ENCODE peak calls at places on chromosomes 1 and 21, in five cellular contexts. C, P, Q, E and S are unnamed samples.

GRCh38 chr1:243731301-243731891 is 118.6 kb downstream of the AKT3 start:
- DNase-seq in P (peak; percentile 26), E (peak; percentile 59), C (no peak), Q (peak; percentile 96), S (no peak)

GRCh38 chr21:28614816-28615215 is 377.9 kb downstream of the LTN1 start:
- DNase-seq in P (no peak), E (no peak), Q (no peak), C (no peak), S (peak; percentile 17)

GRCh38 chr1:168297019-168297418 is 16.3 kb downstream of the TBX19 start:
- DNase-seq in C (peak; percentile 53), E (no peak), P (no peak), Q (no peak), S (no peak)

GRCh38 chr1:27664291-27664690 is 7.7 kb downstream of the IFI6 start:
- DNase-seq in E (no peak), P (no peak), C (no peak), Q (no peak), S (no peak)

GRCh38 chr1:234309598-234310459 is 63.4 kb upstream of the COA6 start:
- DNase-seq in C (peak; percentile 46), P (peak; percentile 83), Q (peak; percentile 52), E (peak; percentile 17), S (peak; percentile 59)

GRCh38 chr1:61095127-61095812 is 12.9 kb downstream of the NFIA start:
- DNase-seq in Q (no peak), C (no peak), E (no peak), P (no peak), S (no peak)

GRCh38 chr1:51575406-51576084 is 41.3 kb upstream of the OSBPL9 start:
- DNase-seq in P (no peak), E (no peak), C (no peak), Q (peak; percentile 52), S (peak; percentile 65)

GRCh38 chr1:35243681-35244080 is 24.8 kb upstream of the ZMYM4 start:
- DNase-seq in C (no peak), E (no peak), P (peak; percentile 69), Q (peak; percentile 2), S (no peak)

GRCh38 chr1:201191723-201192477 is 1.3 kb downstream of the IGFN1 start:
- DNase-seq in E (peak; percentile 74), P (no peak), Q (peak; percentile 92), C (no peak), S (peak; percentile 81)

GRCh38 chr1:230392141-230392909 is 33.8 kb downstream of the PGBD5 start:
- DNase-seq in Q (no peak), P (no peak), E (no peak), C (no peak), S (no peak)

GRCh38 chr1:70353641-70354331 is 736 bp downstream of the ANKRD13C start:
- DNase-seq in E (no peak), P (peak; percentile 38), C (peak; percentile 29), Q (peak; percentile 76), S (peak; percentile 80)

GRCh38 chr1:32318127-32318869 is 17.7 kb downstream of the MARCKSL1 start:
- DNase-seq in P (no peak), E (no peak), C (no peak), Q (no peak), S (no peak)

GRCh38 chr1:167052389-167052788 is 37.8 kb downstream of the GPA33 start:
- DNase-seq in Q (peak; percentile 11), P (peak; percentile 30), C (no peak), E (no peak), S (no peak)

GRCh38 chr1:107993920-107994319 is 28.9 kb upstream of the VAV3 start:
- DNase-seq in Q (no peak), E (no peak), P (peak; percentile 55), C (no peak), S (no peak)

GRCh38 chr1:159913451-159914192 is 11.7 kb downstream of the TAGLN2 start:
- DNase-seq in P (no peak), C (peak; percentile 46), E (no peak), Q (no peak), S (no peak)

GRCh38 chr1:19635646-19636045 is 8.5 kb upstream of the NBL1 start:
- DNase-seq in P (no peak), C (no peak), E (no peak), Q (no peak), S (peak; percentile 57)

GRCh38 chr1:31783846-31784245 is 19.7 kb upstream of the ADGRB2 start:
- DNase-seq in E (no peak), P (no peak), C (no peak), Q (no peak), S (no peak)

GRCh38 chr1:205983925-205984725 is 19.1 kb downstream of the RAB7B start:
- DNase-seq in P (peak; percentile 84), Q (peak; percentile 66), E (no peak), C (no peak), S (peak; percentile 70)

GRCh38 chr1:17527036-17527914 is 12.2 kb upstream of the ARHGEF10L start:
- DNase-seq in P (peak; percentile 47), E (no peak), C (no peak), Q (peak; percentile 76), S (peak; percentile 74)

GRCh38 chr1:76291186-76291585 is 216.6 kb downstream of the ST6GALNAC3 start:
- DNase-seq in Q (no peak), P (no peak), C (no peak), E (no peak), S (no peak)

GRCh38 chr1:44616991-44617702 is 57.1 kb downstream of the TMEM53 start:
- DNase-seq in P (peak; percentile 36), C (no peak), E (no peak), Q (peak; percentile 52), S (no peak)

GRCh38 chr1:67853704-67854103 is 20.4 kb upstream of the GNG12 start:
- DNase-seq in C (peak; percentile 89), P (peak; percentile 80), E (peak; percentile 74), Q (peak; percentile 87), S (peak; percentile 85)

GRCh38 chr1:3740038-3740437 is 12.2 kb upstream of the CCDC27 start:
- DNase-seq in C (no peak), P (no peak), E (no peak), Q (no peak), S (no peak)

GRCh38 chr1:239806900-239807299 is 284.8 kb upstream of the FMN2 start:
- DNase-seq in P (no peak), Q (no peak), C (no peak), E (no peak), S (no peak)

GRCh38 chr1:165257969-165258459 is 98.5 kb downstream of the LMX1A start:
- DNase-seq in Q (peak; percentile 39), C (peak; percentile 77), P (peak; percentile 84), E (no peak), S (peak; percentile 72)

GRCh38 chr1:151593651-151594625 is 17.9 kb upstream of the SNX27 start:
- DNase-seq in E (no peak), C (peak; percentile 38), Q (peak; percentile 49), P (peak; percentile 89), S (peak; percentile 38)

GRCh38 chr21:44926364-44927101 is 5.8 kb upstream of the ITGB2 start:
- DNase-seq in E (no peak), P (no peak), Q (no peak), C (no peak), S (peak; percentile 60)

GRCh38 chr1:29653034-29653810 is 416.9 kb downstream of the PTPRU start:
- DNase-seq in Q (no peak), E (no peak), P (no peak), C (no peak), S (no peak)

GRCh38 chr1:165854101-165854845 is 26.9 kb downstream of the UCK2 start:
- DNase-seq in Q (peak; percentile 98), C (no peak), P (peak; percentile 45), E (peak; percentile 96), S (peak; percentile 87)

GRCh38 chr1:67572594-67573221 is 112.3 kb upstream of the GADD45A start:
- DNase-seq in C (no peak), Q (no peak), P (peak; percentile 56), E (no peak), S (peak; percentile 46)

GRCh38 chr1:155254714-155255242 is 505 bp downstream of the ENTREP3 start:
- DNase-seq in C (no peak), Q (no peak), E (no peak), P (no peak), S (no peak)